ENCODE peak calls at places on chromosomes 13 and 19, in four cellular contexts. Q is HepG2, M is SK-N-SH, S is GM12878. R is an unnamed sample.

GRCh38 chr19:752652-753517 is 2.0 kb downstream of the MISP start:
- DNase-seq in Q (peak; percentile 92), M (no peak), S (no peak), R (peak; percentile 34)

GRCh38 chr19:11659612-11660011 is 62.3 kb downstream of the ZNF627 start:
- DNase-seq in Q (peak; percentile 15), M (peak; percentile 51), S (no peak), R (peak; percentile 47)

GRCh38 chr13:27194895-27195764 is 23.5 kb upstream of the USP12 start:
- DNase-seq in Q (no peak), M (no peak), S (no peak), R (peak; percentile 60)

GRCh38 chr19:56972291-56972914 is 131.9 kb upstream of the PEG3 start:
- DNase-seq in Q (no peak), M (no peak), S (no peak), R (no peak)

GRCh38 chr13:21639604-21640003 is 31.3 kb upstream of the FGF9 start:
- DNase-seq in Q (no peak), M (no peak), S (no peak), R (no peak)

GRCh38 chr13:113932060-113932459 is 41.8 kb downstream of the C13orf46 start:
- DNase-seq in Q (no peak), M (no peak), S (no peak), R (no peak)

GRCh38 chr13:48094404-48094780 is 512 bp downstream of the MED4 start:
- DNase-seq in Q (no peak), M (no peak), S (no peak), R (no peak)

GRCh38 chr13:97222934-97223710 is 989 bp downstream of the MBNL2 start:
- DNase-seq in Q (no peak), M (no peak), S (no peak), R (no peak)

GRCh38 chr19:34962281-34962944 is 1.6 kb downstream of the ZNF792 start:
- DNase-seq in Q (peak; percentile 86), M (peak; percentile 72), S (no peak), R (peak; percentile 61)

GRCh38 chr13:113105032-113105993 is at the start of gene F7:
- DNase-seq in Q (peak; percentile 91), M (no peak), S (no peak), R (no peak)

GRCh38 chr19:5406816-5407215 is 48.4 kb upstream of the ZNRF4 start:
- DNase-seq in Q (no peak), M (no peak), S (no peak), R (no peak)

GRCh38 chr19:3506384-3507340 is 551 bp downstream of the FZR1 start:
- DNase-seq in Q (no peak), M (peak; percentile 66), S (no peak), R (peak; percentile 62)

GRCh38 chr13:78603240-78603947 is at the start of gene POU4F1:
- DNase-seq in Q (peak; percentile 72), M (peak; percentile 90), S (peak; percentile 19), R (peak; percentile 92)
- TF ChIP-seq YY1 in Q (no peak), M (no peak), S (no peak), R (no peak)

GRCh38 chr19:15641901-15642491 is 1.3 kb downstream of the CYP4F3 start:
- DNase-seq in Q (no peak), M (no peak), S (no peak), R (no peak)
- TF ChIP-seq FOXM1 in Q (no peak), M (no peak), S (no peak), R (no peak)

GRCh38 chr19:17415107-17415506 is 4.7 kb upstream of the MVB12A start:
- DNase-seq in Q (no peak), M (no peak), S (no peak), R (no peak)
- TF ChIP-seq YY1 in Q (no peak), M (no peak), S (no peak), R (no peak)

GRCh38 chr13:98232456-98232855 is 55.4 kb upstream of the RNF113B start:
- DNase-seq in Q (no peak), M (no peak), S (no peak), R (no peak)
- TF ChIP-seq FOXM1 in Q (no peak), M (no peak), S (no peak), R (no peak)

GRCh38 chr19:6519289-6519688 is 11.5 kb upstream of the TNFSF9 start:
- DNase-seq in Q (no peak), M (no peak), S (no peak), R (no peak)

GRCh38 chr19:6516659-6517291 is 14.1 kb upstream of the TNFSF9 start:
- DNase-seq in Q (peak; percentile 60), M (peak; percentile 92), S (no peak), R (peak; percentile 88)

GRCh38 chr19:6524326-6524725 is 6.5 kb upstream of the TNFSF9 start:
- DNase-seq in Q (no peak), M (no peak), S (no peak), R (no peak)

GRCh38 chr19:6522712-6523111 is 8.1 kb upstream of the TNFSF9 start:
- DNase-seq in Q (no peak), M (no peak), S (no peak), R (no peak)

GRCh38 chr19:6521718-6522646 is 8.8 kb upstream of the TNFSF9 start:
- DNase-seq in Q (no peak), M (no peak), S (peak; percentile 95), R (peak; percentile 68)
- TF ChIP-seq YY1 in Q (no peak), M (no peak), S (peak; percentile 32), R (no peak)

GRCh38 chr19:55319786-55320185 is 5.4 kb downstream of the TMEM150B start:
- DNase-seq in Q (no peak), M (peak; percentile 83), S (no peak), R (peak; percentile 63)
- TF ChIP-seq FOXM1 in Q (no peak), M (no peak), S (no peak), R (no peak)

GRCh38 chr13:37647038-37647650 is 48.6 kb upstream of the POSTN start:
- DNase-seq in Q (no peak), M (no peak), S (no peak), R (no peak)

GRCh38 chr13:37646531-37646930 is 48.0 kb upstream of the POSTN start:
- DNase-seq in Q (no peak), M (no peak), S (no peak), R (no peak)

GRCh38 chr13:37648604-37649003 is 50.0 kb upstream of the POSTN start:
- DNase-seq in Q (no peak), M (no peak), S (no peak), R (no peak)

GRCh38 chr13:37642201-37642600 is 43.6 kb upstream of the POSTN start:
- DNase-seq in Q (no peak), M (no peak), S (no peak), R (no peak)

DNA sequence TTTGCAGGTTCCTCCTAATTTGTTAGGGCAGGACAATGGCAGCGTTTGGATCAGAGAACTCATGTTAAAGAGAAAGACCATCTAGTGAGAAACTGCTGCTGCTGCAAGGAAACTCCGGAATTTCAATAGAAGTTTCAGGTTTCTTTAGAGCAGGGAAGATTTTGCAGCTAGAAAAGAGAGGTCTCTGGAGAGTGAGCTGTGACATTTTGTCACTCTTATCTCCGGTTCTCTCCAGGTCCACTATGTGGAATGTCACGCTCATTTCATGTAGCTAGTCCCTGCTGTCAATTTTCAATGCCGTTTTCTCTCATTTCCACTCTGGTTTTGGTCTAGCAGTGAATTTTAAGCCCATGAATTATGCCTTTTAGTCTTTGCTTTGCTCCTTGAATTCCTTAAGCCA is 46.6 kb upstream of the POSTN start:
- DNase-seq in Q (no peak), M (no peak), S (no peak), R (no peak)
- TF ChIP-seq YY1 in Q (no peak), M (no peak), S (no peak), R (no peak)

DNA sequence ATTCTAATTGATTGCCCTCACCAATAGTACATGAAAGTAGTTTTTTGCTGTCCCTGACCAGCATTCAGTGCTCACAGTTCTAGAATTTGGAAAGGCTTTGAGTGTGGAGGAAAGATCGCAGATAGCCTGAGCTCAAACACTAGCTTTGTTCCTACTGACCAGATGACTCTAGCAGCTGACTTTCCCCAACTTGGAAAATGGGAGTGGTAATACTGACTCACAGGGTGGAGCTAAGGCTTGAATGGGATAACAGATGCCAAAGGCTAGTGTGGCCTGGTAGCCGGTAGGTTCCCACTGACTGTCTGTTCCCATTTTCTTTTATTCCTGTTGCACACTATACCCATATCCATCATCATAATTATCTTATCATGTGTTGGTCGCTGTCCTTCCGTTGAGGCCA is 3.7 kb downstream of the ZSCAN22 start:
- DNase-seq in Q (no peak), M (no peak), S (no peak), R (peak; percentile 66)
- TF ChIP-seq FOXM1 in Q (no peak), M (no peak), S (no peak), R (no peak)